ENCODE peak calls at places on chromosomes 3 and 15, in six cellular contexts. U is GM12865, G is glutamatergic neuron, N is H9, E is mesothelial cell of epicardium, S is AG04449. C is an unnamed sample.

GRCh38 chr15:71588746-71589145 is 221.6 kb upstream of the NR2E3 start:
- DNase-seq in E (no peak), N (no peak), G (no peak), S (no peak), U (no peak), C (no peak)

GRCh38 chr15:36726224-36726623 is 146.8 kb downstream of the CDIN1 start:
- DNase-seq in G (no peak), S (no peak), E (no peak), U (no peak), N (no peak), C (no peak)

GRCh38 chr3:146092230-146092629 is 68.8 kb downstream of the PLOD2 start:
- DNase-seq in N (no peak), G (no peak), U (no peak), S (no peak), E (no peak), C (no peak)

GRCh38 chr3:76582632-76583378 is 457.1 kb upstream of the ROBO2 start:
- DNase-seq in G (no peak), S (no peak), E (no peak), U (no peak), N (no peak), C (no peak)

GRCh38 chr15:51736646-51737537 is 563 bp downstream of the LYSMD2 start:
- DNase-seq in S (no peak), U (peak), E (no peak), G (peak), N (peak), C (peak)

GRCh38 chr3:140467104-140467577 is 210.7 kb upstream of the TRIM42 start:
- DNase-seq in U (no peak), E (no peak), S (no peak), N (no peak), G (no peak), C (no peak)

GRCh38 chr3:196208942-196209695 is 2.1 kb downstream of the ZDHHC19 start:
- DNase-seq in E (no peak), U (no peak), S (no peak), G (no peak), N (no peak), C (no peak)

GRCh38 chr15:91291673-91292072 is 191.6 kb downstream of the SV2B start:
- DNase-seq in G (no peak), N (peak), S (no peak), U (peak), E (no peak), C (no peak)

GRCh38 chr15:64731012-64731806 is 44.2 kb downstream of the RBPMS2 start:
- DNase-seq in E (peak), S (no peak), N (peak), U (peak), G (peak), C (peak)

GRCh38 chr15:69034352-69034751 is 19.9 kb downstream of the NOX5 start:
- DNase-seq in S (peak), U (no peak), G (no peak), N (no peak), E (no peak), C (no peak)

GRCh38 chr15:74763416-74763815 is 14.8 kb downstream of the CYP1A2 start:
- DNase-seq in S (no peak), E (no peak), G (no peak), U (no peak), N (no peak), C (no peak)

GRCh38 chr3:143000525-143000924 is 845 bp upstream of the U2SURP start:
- DNase-seq in N (no peak), G (no peak), E (no peak), U (no peak), S (no peak), C (no peak)

GRCh38 chr3:196080997-196081833 is 675 bp downstream of the TFRC start:
- DNase-seq in E (peak), G (peak), N (peak), S (no peak), U (peak), C (peak)

GRCh38 chr15:68209735-68210408 is 4.7 kb upstream of the CALML4 start:
- DNase-seq in S (no peak), N (no peak), U (peak), G (no peak), E (no peak), C (peak)

GRCh38 chr3:129585949-129586657 is 20.4 kb downstream of the PLXND1 start:
- DNase-seq in N (no peak), G (no peak), E (no peak), U (no peak), S (no peak), C (no peak)

GRCh38 chr15:29538110-29538509 is 268.5 kb upstream of the NSMCE3 start:
- DNase-seq in G (no peak), E (no peak), N (no peak), S (no peak), U (no peak), C (no peak)

GRCh38 chr3:128984596-128984995 is 9.3 kb downstream of the CFAP92 start:
- DNase-seq in N (no peak), G (no peak), E (no peak), U (no peak), S (peak), C (no peak)

GRCh38 chr15:78604420-78604819 is 16.4 kb downstream of the CHRNA3 start:
- DNase-seq in G (no peak), N (no peak), E (no peak), S (no peak), U (no peak), C (no peak)

GRCh38 chr3:41574900-41575299 is 375.6 kb downstream of the CTNNB1 start:
- DNase-seq in N (no peak), G (no peak), S (no peak), E (no peak), U (peak), C (no peak)
- TF ChIP-seq CTCF in N (peak), G (no peak), S (no peak), E (no peak), U (no peak), C (peak)

GRCh38 chr15:98771444-98772059 is 123.2 kb downstream of the IGF1R start:
- DNase-seq in U (peak), E (no peak), N (no peak), G (no peak), S (no peak), C (no peak)
- TF ChIP-seq CTCF in U (no peak), E (no peak), N (no peak), G (no peak), S (no peak), C (no peak)

GRCh38 chr3:97975466-97975865 is 3.2 kb upstream of the RIOX2 start:
- DNase-seq in U (no peak), G (no peak), E (no peak), N (no peak), S (no peak), C (no peak)
- TF ChIP-seq CTCF in U (no peak), G (peak), E (no peak), N (peak), S (no peak), C (no peak)

DNA sequence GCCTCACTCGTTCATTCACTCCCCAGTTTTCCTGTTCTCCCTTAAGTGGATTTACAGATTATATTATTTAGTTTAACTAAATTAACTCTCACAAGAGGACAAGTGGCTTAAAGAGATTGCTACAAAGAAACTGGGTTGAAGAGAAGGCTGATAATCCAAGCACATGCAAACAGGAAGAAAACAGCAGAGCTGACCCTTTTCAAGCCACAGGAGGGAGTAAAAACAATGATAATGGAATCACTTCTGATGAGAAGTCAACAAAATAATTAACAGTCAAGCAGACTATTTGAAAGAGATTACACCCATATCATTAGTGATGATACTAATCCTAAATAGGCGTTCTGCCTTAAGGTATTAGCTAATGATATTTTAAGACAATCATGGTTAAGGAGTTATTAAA is 31.7 kb downstream of the BOC start:
- DNase-seq in E (no peak), U (no peak), N (peak), S (no peak), G (no peak), C (no peak)
- TF ChIP-seq CTCF in E (no peak), U (no peak), N (no peak), S (no peak), G (no peak), C (no peak)

DNA sequence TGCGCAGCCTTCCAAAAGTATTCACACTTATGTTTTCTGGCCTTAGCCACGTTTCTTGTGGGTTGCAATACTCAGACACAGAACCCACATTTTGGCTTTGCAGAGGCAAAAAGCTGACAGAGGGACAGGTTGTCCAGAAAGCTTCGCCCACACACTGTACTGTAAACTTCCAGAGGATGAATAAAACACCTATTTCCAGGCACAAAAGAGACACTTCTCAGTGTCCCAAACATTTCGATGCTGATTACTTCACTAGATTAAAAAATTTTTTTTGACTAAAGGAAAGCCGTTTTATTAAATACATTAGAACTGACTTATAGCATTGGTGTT is 28.0 kb upstream of the KCTD6 start:
- DNase-seq in N (no peak), E (no peak), S (no peak), U (no peak), G (no peak), C (no peak)
- TF ChIP-seq CTCF in N (no peak), E (no peak), S (no peak), U (no peak), G (peak), C (no peak)

GRCh38 chr3:154745925-154746324 is 315.9 kb upstream of the GPR149 start:
- DNase-seq in E (no peak), S (no peak), G (no peak), U (no peak), N (no peak), C (no peak)
- TF ChIP-seq CTCF in E (no peak), S (no peak), G (no peak), U (peak), N (no peak), C (no peak)

DNA sequence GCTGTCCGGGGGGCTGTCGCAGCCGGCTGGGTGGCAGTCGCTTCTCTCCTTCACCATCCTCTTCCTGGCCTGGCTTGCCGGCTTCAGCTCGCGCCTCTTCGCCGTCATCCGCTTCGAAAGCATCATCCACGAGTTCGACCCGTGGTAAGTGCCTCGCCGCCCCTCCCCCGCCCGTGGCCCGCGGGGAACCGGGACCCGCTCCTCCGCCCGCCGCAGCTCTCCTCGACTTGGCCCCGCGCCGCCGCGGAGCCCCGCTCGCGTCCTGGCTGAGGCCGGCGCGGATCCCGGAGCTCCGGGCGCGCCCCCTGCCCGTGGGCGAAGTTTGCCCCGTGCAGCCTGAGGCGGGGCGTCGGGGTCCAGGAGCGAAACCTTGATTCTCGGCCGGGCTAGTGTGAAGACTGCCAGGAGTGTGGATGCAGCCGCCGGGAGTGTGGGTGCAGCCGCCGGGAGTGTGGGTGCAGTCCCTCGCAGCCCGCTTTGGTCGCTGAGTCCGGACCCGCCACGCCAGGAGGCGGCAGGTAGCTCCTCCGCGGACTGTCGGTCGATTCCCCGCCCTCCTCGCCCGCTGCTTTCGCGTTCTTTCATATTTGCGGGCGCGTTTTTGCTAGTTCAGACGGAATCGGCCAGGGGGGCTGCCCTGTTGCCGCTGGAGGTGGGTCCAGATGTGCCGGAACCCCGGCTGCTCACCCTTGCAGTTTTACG is 595 bp downstream of the STT3B start:
- DNase-seq in N (peak), E (peak), G (peak), S (no peak), U (peak), C (peak)
- TF ChIP-seq CTCF in N (peak), E (no peak), G (peak), S (peak), U (peak), C (peak)

GRCh38 chr3:138184994-138185393 is 2.1 kb upstream of the ARMC8 start:
- DNase-seq in N (no peak), S (no peak), U (no peak), G (no peak), E (no peak), C (no peak)

GRCh38 chr3:138174421-138175122 is at the start of gene DBR1:
- DNase-seq in N (peak), G (peak), E (peak), U (peak), S (no peak), C (peak)

GRCh38 chr3:138186216-138186615 is 885 bp upstream of the ARMC8 start:
- DNase-seq in U (no peak), E (no peak), N (no peak), G (no peak), S (no peak), C (no peak)

GRCh38 chr3:138180375-138181029 is 5.8 kb upstream of the DBR1 start:
- DNase-seq in E (no peak), N (no peak), G (no peak), S (no peak), U (peak), C (peak)
- TF ChIP-seq CTCF in E (no peak), N (peak), G (no peak), S (peak), U (peak), C (peak)